ENCODE peak calls at places on chromosomes 2 and 18, in ten cellular contexts. D, O, M, I, N, H, K, G, E and Q are unnamed samples.
A peak's percentile ranks its signal among the peaks of the same experiment; 100 is the strongest.

GRCh38 chr2:238846503-238847431 is 1.1 kb upstream of the TWIST2 start:
- DNase-seq in D (no peak), O (no peak), M (peak; percentile 37), I (no peak), N (peak; percentile 64), H (peak; percentile 49), K (no peak), G (no peak), E (peak; percentile 65), Q (no peak)

GRCh38 chr18:23528580-23529472 is 25.5 kb downstream of the RMC1 start:
- DNase-seq in D (peak; percentile 39), O (no peak), M (peak; percentile 69), I (peak; percentile 71), N (no peak), H (peak; percentile 84), K (no peak), G (no peak), E (peak; percentile 97), Q (no peak)

GRCh38 chr2:38261569-38262513 is 115.2 kb downstream of the ATL2 start:
- DNase-seq in D (no peak), O (no peak), M (no peak), I (no peak), N (no peak), H (no peak), K (no peak), G (no peak), E (no peak), Q (no peak)

GRCh38 chr2:97844311-97844859 is 131.0 kb downstream of the ZAP70 start:
- DNase-seq in D (no peak), O (no peak), M (no peak), I (no peak), N (no peak), H (no peak), K (no peak), G (no peak), E (peak; percentile 17), Q (peak; percentile 33)

GRCh38 chr18:79221136-79221535 is 151.9 kb downstream of the ATP9B start:
- DNase-seq in D (no peak), O (no peak), M (no peak), I (no peak), N (no peak), H (no peak), K (no peak), G (no peak), E (no peak), Q (no peak)

GRCh38 chr18:11470941-11471340 is 138.5 kb upstream of the SLC35G4 start:
- DNase-seq in D (no peak), O (no peak), M (no peak), I (no peak), N (no peak), H (no peak), K (no peak), G (no peak), E (no peak), Q (no peak)

GRCh38 chr2:10278029-10278762 is 24.5 kb upstream of the HPCAL1 start:
- DNase-seq in D (peak; percentile 42), O (no peak), M (peak; percentile 84), I (peak; percentile 89), N (no peak), H (peak; percentile 89), K (peak; percentile 75), G (no peak), E (peak; percentile 74), Q (no peak)

GRCh38 chr2:64978514-64979268 is 10.5 kb upstream of the SLC1A4 start:
- DNase-seq in D (no peak), O (no peak), M (no peak), I (no peak), N (peak; percentile 50), H (peak; percentile 30), K (no peak), G (peak; percentile 32), E (no peak), Q (no peak)

GRCh38 chr2:24875272-24875671 is 44.8 kb downstream of the ADCY3 start:
- DNase-seq in D (no peak), O (no peak), M (no peak), I (no peak), N (no peak), H (peak; percentile 61), K (no peak), G (no peak), E (no peak), Q (no peak)
- TF ChIP-seq CTCF in D (no peak), O (no peak), M (no peak), I (no peak), N (no peak), H (no peak), K (no peak), G (no peak), E (no peak), Q (no peak)

GRCh38 chr2:218877331-218877730 is 3.3 kb upstream of the WNT10A start:
- DNase-seq in D (no peak), O (no peak), M (no peak), I (no peak), N (no peak), H (no peak), K (no peak), G (peak; percentile 45), E (no peak), Q (no peak)

GRCh38 chr2:218878941-218879761 is 1.5 kb upstream of the WNT10A start:
- DNase-seq in D (no peak), O (no peak), M (no peak), I (peak; percentile 47), N (no peak), H (no peak), K (no peak), G (peak; percentile 49), E (no peak), Q (no peak)

GRCh38 chr2:218877891-218878290 is 2.8 kb upstream of the WNT10A start:
- DNase-seq in D (no peak), O (no peak), M (no peak), I (no peak), N (no peak), H (no peak), K (no peak), G (no peak), E (no peak), Q (no peak)

GRCh38 chr2:218879881-218880748 is 537 bp upstream of the WNT10A start:
- DNase-seq in D (peak; percentile 46), O (no peak), M (no peak), I (peak; percentile 73), N (peak; percentile 48), H (no peak), K (peak; percentile 36), G (peak; percentile 89), E (no peak), Q (no peak)

DNA sequence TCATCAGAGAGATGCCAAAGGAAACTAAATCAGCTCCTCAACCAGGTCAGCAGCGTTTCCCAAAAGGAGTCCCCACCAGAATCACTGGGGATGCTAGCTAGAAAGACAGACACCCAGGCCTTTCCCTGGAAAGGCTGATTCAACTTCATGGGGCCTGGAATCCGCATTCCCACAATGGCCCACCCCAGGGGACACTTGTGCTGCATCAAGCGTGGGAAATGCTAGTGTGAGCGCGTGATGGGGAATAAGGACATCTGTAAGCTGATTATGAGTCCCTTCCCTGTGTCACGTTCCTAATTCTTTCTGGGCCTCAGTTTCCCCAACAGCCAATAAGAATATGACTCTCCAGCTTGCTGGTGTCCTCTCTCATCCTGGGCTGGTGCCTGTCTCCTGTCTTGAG is 2.2 kb upstream of the WNT10A start:
- DNase-seq in D (no peak), O (no peak), M (no peak), I (no peak), N (no peak), H (no peak), K (no peak), G (no peak), E (no peak), Q (no peak)
- H3K4me3 ChIP-seq in D (no peak overlapping the region), O (no peak overlapping the region), M (no peak overlapping the region), I (no peak overlapping the region), N (no peak overlapping the region), H (no peak overlapping the region), K (no peak overlapping the region), G (no peak overlapping the region), E (no peak overlapping the region), Q (no peak overlapping the region)

GRCh38 chr2:169770991-169771390 is 27.7 kb upstream of the SSB start:
- DNase-seq in D (no peak), O (no peak), M (no peak), I (no peak), N (no peak), H (no peak), K (no peak), G (no peak), E (no peak), Q (no peak)

GRCh38 chr2:169768262-169768995 is 30.2 kb upstream of the SSB start:
- DNase-seq in D (peak; percentile 31), O (no peak), M (no peak), I (peak; percentile 65), N (peak; percentile 21), H (no peak), K (peak; percentile 51), G (no peak), E (no peak), Q (no peak)

GRCh38 chr2:169772651-169773050 is 26.0 kb upstream of the SSB start:
- DNase-seq in D (no peak), O (no peak), M (no peak), I (no peak), N (no peak), H (no peak), K (no peak), G (no peak), E (no peak), Q (no peak)

GRCh38 chr2:169775354-169775753 is 23.3 kb upstream of the SSB start:
- DNase-seq in D (no peak), O (no peak), M (no peak), I (no peak), N (no peak), H (no peak), K (no peak), G (no peak), E (no peak), Q (no peak)

DNA sequence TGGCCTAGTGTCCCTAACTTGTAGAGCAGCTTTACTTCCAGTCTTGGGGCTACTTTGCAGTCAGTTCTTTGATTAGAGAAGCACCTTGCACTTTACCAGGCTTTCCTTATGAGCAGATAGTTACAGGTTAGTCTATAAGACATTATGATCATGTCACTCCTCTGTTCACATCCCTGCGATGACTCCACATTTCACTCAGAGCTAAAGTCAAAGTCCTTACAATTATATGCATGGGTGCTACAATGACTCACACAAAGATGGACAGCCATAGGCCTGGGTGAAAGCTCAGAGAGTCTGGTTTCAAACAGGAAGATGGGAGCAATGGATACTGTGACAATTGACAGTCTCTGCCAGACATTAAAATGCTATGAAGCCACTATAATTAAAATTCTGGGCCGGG is 27.1 kb upstream of the SSB start:
- DNase-seq in D (no peak), O (no peak), M (no peak), I (no peak), N (no peak), H (no peak), K (no peak), G (no peak), E (no peak), Q (no peak)
- TF ChIP-seq CTCF in D (no peak), O (no peak), M (no peak), I (no peak), N (no peak), H (no peak), K (no peak), G (no peak), E (no peak), Q (no peak)

GRCh38 chr2:105783151-105783738 is 38.5 kb downstream of the NCK2 start:
- DNase-seq in D (no peak), O (no peak), M (no peak), I (no peak), N (no peak), H (no peak), K (no peak), G (no peak), E (no peak), Q (no peak)

GRCh38 chr2:105782646-105783045 is 37.9 kb downstream of the NCK2 start:
- DNase-seq in D (no peak), O (no peak), M (no peak), I (no peak), N (no peak), H (no peak), K (no peak), G (no peak), E (no peak), Q (no peak)

GRCh38 chr2:105780606-105781005 is 35.9 kb downstream of the NCK2 start:
- DNase-seq in D (no peak), O (no peak), M (no peak), I (no peak), N (no peak), H (no peak), K (no peak), G (no peak), E (no peak), Q (no peak)

GRCh38 chr2:105781274-105781673 is 36.6 kb downstream of the NCK2 start:
- DNase-seq in D (no peak), O (no peak), M (no peak), I (no peak), N (no peak), H (no peak), K (no peak), G (no peak), E (peak; percentile 68), Q (no peak)

GRCh38 chr2:105782123-105782522 is 37.4 kb downstream of the NCK2 start:
- DNase-seq in D (no peak), O (no peak), M (no peak), I (no peak), N (no peak), H (no peak), K (no peak), G (no peak), E (no peak), Q (no peak)
- H3K4me3 ChIP-seq in D (no peak overlapping the region), O (no peak overlapping the region), M (no peak overlapping the region), I (no peak overlapping the region), N (no peak overlapping the region), H (no peak overlapping the region), K (no peak overlapping the region), G (no peak overlapping the region), E (no peak overlapping the region), Q (no peak overlapping the region)